ENCODE peak calls at places on chromosomes 3 and 15, in six cellular contexts. N, W, G, C, A and V are unnamed samples.

GRCh38 chr3:174101244-174101643 is 703.7 kb downstream of the NLGN1 start:
- DNase-seq in N (no peak), W (no peak), G (peak; percentile 38), C (no peak), A (no peak), V (no peak)

GRCh38 chr3:100040446-100040845 is 73.9 kb downstream of the FILIP1L start:
- DNase-seq in N (no peak), W (no peak), G (peak; percentile 64), C (peak; percentile 41), A (no peak), V (no peak)

GRCh38 chr3:128340904-128341555 is 125.7 kb downstream of the DNAJB8 start:
- DNase-seq in N (no peak), W (peak; percentile 41), G (no peak), C (no peak), A (no peak), V (peak; percentile 56)

GRCh38 chr3:58217209-58217811 is 6.5 kb upstream of the DNASE1L3 start:
- DNase-seq in N (peak; percentile 16), W (peak; percentile 61), G (peak; percentile 51), C (peak; percentile 63), A (peak; percentile 75), V (peak; percentile 66)

GRCh38 chr15:74983725-74984231 is 11.6 kb upstream of the SCAMP5 start:
- DNase-seq in N (no peak), W (no peak), G (no peak), C (no peak), A (no peak), V (no peak)

GRCh38 chr3:36909666-36910065 is 35.2 kb downstream of the TRANK1 start:
- DNase-seq in N (no peak), W (no peak), G (no peak), C (no peak), A (no peak), V (no peak)

GRCh38 chr3:133967992-133968892 is 61.5 kb downstream of the SLCO2A1 start:
- DNase-seq in N (no peak), W (no peak), G (no peak), C (no peak), A (no peak), V (no peak)

GRCh38 chr3:143216709-143217182 is 97.2 kb downstream of the CHST2 start:
- DNase-seq in N (no peak), W (no peak), G (no peak), C (no peak), A (no peak), V (no peak)

GRCh38 chr15:100713163-100713867 is 110.9 kb downstream of the ASB7 start:
- DNase-seq in N (no peak), W (peak; percentile 66), G (peak; percentile 89), C (no peak), A (no peak), V (no peak)

GRCh38 chr3:172090035-172090434 is 50.7 kb downstream of the FNDC3B start:
- DNase-seq in N (no peak), W (no peak), G (no peak), C (no peak), A (no peak), V (no peak)
- H3K4me1 ChIP-seq in N (peaks cover 14% of the 10 kb centered on the region), W (no peaks in the 10 kb centered on the region), G (peaks cover 35% of the 10 kb centered on the region), C (no peaks in the 10 kb centered on the region), A (no peaks in the 10 kb centered on the region), V (peaks cover 72% of the 10 kb centered on the region)

GRCh38 chr3:72421786-72422185 is 426.5 kb downstream of the SHQ1 start:
- DNase-seq in N (no peak), W (no peak), G (no peak), C (no peak), A (no peak), V (no peak)

GRCh38 chr3:72418856-72419255 is 429.4 kb downstream of the SHQ1 start:
- DNase-seq in N (no peak), W (no peak), G (no peak), C (no peak), A (no peak), V (no peak)

GRCh38 chr3:72413228-72413627 is 435.0 kb downstream of the SHQ1 start:
- DNase-seq in N (no peak), W (no peak), G (peak; percentile 48), C (no peak), A (no peak), V (no peak)

GRCh38 chr3:72414481-72415016 is 433.7 kb downstream of the SHQ1 start:
- DNase-seq in N (no peak), W (no peak), G (no peak), C (no peak), A (no peak), V (no peak)

DNA sequence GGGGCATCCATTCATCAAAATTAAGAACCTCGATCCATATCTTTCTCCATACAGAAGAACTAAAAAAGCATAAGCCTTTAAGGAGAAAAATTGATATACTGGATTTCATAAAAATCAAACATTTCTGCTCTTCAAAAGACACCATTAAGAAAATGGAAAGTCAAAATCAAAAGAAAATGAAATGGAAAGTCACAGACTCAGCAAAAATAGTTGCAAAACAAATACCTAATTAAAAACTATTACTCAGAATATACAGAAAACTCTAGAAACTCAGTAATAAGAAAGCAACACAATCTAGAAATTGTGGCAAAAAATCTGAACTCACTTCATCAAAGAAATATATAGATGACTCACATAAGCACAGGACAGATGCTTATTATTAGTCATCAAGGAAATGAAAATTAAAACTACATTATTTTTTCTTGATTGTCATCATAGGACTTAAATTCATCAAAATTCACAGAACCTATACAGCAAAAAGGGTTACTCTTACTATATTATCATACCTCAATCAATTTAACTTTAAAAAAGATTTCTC is 430.0 kb downstream of the SHQ1 start:
- DNase-seq in N (no peak), W (no peak), G (no peak), C (no peak), A (no peak), V (no peak)
- H3K4me1 ChIP-seq in N (peaks cover 16% of the 10 kb centered on the region), W (no peaks in the 10 kb centered on the region), G (peaks cover 4% of the 10 kb centered on the region), C (peaks cover 5% of the 10 kb centered on the region), A (no peaks in the 10 kb centered on the region), V (no peaks in the 10 kb centered on the region)

GRCh38 chr3:66478923-66479322 is 21.9 kb downstream of the LRIG1 start:
- DNase-seq in N (no peak), W (no peak), G (no peak), C (no peak), A (no peak), V (no peak)

GRCh38 chr3:66475386-66476020 is 25.3 kb downstream of the LRIG1 start:
- DNase-seq in N (no peak), W (no peak), G (no peak), C (no peak), A (no peak), V (no peak)

GRCh38 chr3:66476852-66477381 is 23.9 kb downstream of the LRIG1 start:
- DNase-seq in N (no peak), W (no peak), G (no peak), C (no peak), A (no peak), V (no peak)

GRCh38 chr3:66479532-66479947 is 21.3 kb downstream of the LRIG1 start:
- DNase-seq in N (no peak), W (no peak), G (no peak), C (no peak), A (no peak), V (no peak)

DNA sequence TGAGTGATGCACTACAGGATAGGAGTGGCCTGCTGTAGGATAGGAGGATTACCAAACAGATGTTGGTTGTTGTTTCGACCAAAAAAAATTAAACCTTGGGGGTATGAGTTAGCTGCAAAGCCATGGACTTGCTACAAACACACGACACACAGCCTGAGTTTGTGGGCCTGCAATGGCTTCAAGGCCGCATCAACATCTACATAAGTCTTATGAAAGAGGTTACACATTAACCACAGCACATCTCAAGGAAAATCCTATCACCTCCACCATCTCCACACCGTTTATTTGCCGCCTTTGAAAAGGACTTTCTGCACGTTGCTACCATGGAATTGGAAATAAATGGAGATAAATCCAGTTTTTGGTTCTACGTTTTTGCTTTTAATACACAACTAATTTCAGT is 23.0 kb downstream of the LRIG1 start:
- DNase-seq in N (no peak), W (no peak), G (no peak), C (no peak), A (no peak), V (no peak)
- H3K4me1 ChIP-seq in N (peaks cover 33% of the 10 kb centered on the region), W (peaks cover 6% of the 10 kb centered on the region), G (peaks cover 53% of the 10 kb centered on the region), C (peaks cover 54% of the 10 kb centered on the region), A (peaks cover 11% of the 10 kb centered on the region), V (peaks cover 74% of the 10 kb centered on the region)

GRCh38 chr3:123656241-123656640 is 71.4 kb upstream of the HACD2 start:
- DNase-seq in N (no peak), W (no peak), G (no peak), C (no peak), A (no peak), V (no peak)

GRCh38 chr3:123657578-123657977 is 72.7 kb upstream of the HACD2 start:
- DNase-seq in N (no peak), W (no peak), G (no peak), C (no peak), A (no peak), V (no peak)

GRCh38 chr3:123657111-123657510 is 72.3 kb upstream of the HACD2 start:
- DNase-seq in N (no peak), W (no peak), G (no peak), C (no peak), A (no peak), V (no peak)

GRCh38 chr3:123655400-123655799 is 70.5 kb upstream of the HACD2 start:
- DNase-seq in N (no peak), W (no peak), G (no peak), C (peak; percentile 37), A (no peak), V (no peak)

GRCh38 chr3:123656691-123657090 is 71.8 kb upstream of the HACD2 start:
- DNase-seq in N (no peak), W (no peak), G (no peak), C (no peak), A (no peak), V (no peak)
- H3K4me1 ChIP-seq in N (no peaks in the 10 kb centered on the region), W (no peaks in the 10 kb centered on the region), G (peaks cover 46% of the 10 kb centered on the region), C (peaks cover 56% of the 10 kb centered on the region), A (peaks cover 18% of the 10 kb centered on the region), V (peaks cover 81% of the 10 kb centered on the region)

DNA sequence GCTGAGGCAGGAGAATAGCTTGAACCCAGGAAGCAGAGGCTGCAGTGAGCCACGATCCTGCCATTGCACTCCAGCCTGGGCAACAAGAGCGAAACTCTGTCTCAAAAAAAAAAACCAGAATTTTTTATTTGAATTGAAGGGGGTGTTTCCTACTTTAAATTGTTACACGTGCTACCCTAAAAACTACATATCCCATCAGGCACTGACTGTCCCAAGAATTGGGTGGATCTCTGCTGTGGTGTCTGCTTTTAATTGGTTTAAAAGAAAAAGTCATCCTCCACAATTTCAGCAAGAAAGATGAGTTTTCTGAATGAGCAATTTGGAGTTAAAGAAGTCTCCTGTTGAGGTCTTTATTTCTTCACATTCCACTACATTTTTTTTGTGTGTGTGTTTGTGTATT is 2.1 kb downstream of the PDIA3 start:
- DNase-seq in N (no peak), W (no peak), G (no peak), C (no peak), A (no peak), V (no peak)
- H3K4me1 ChIP-seq in N (peaks cover 54% of the 10 kb centered on the region), W (peaks cover 17% of the 10 kb centered on the region), G (peaks cover 16% of the 10 kb centered on the region), C (peaks cover 21% of the 10 kb centered on the region), A (peaks cover 3% of the 10 kb centered on the region), V (peaks cover 67% of the 10 kb centered on the region)